ENCODE peak calls at places on chromosome 7, in ten cellular contexts. M is MM.1S; P is adipocyte; T is neuronal stem cell; Y is heart right ventricle; V is astrocyte; G is small intestine; C is HCT116; Z is psoas muscle; I is CD8-positive, alpha-beta memory T cell. W is an unnamed sample. For H3K27me3, the result is how much of the 10 kb centered on the place peaks cover.

GRCh38 chr7:91264083-91264923 is at the start of gene FZD1:
- DNase-seq in I (no peak), C (peak), V (peak), G (peak), Z (peak), T (peak), M (peak), Y (peak), P (peak), W (peak)

GRCh38 chr7:7829667-7830066 is 111.3 kb upstream of the RPA3 start:
- DNase-seq in Z (no peak), M (no peak), Y (no peak), C (no peak), G (peak), P (no peak), I (no peak), V (no peak), T (no peak), W (no peak)

GRCh38 chr7:81079736-81080135 is 160.9 kb upstream of the SEMA3C start:
- DNase-seq in Z (no peak), C (no peak), T (no peak), V (no peak), I (no peak), M (no peak), Y (no peak), G (no peak), P (no peak), W (no peak)

GRCh38 chr7:77413861-77414424 is 2.2 kb downstream of the GSAP start:
- DNase-seq in P (peak), C (no peak), I (no peak), V (peak), T (no peak), G (no peak), Y (no peak), M (no peak), Z (no peak), W (no peak)

GRCh38 chr7:159014297-159015062 is 130.2 kb downstream of the VIPR2 start:
- DNase-seq in G (no peak), T (no peak), I (no peak), V (no peak), C (no peak), M (no peak), Y (no peak), Z (no peak), P (no peak), W (no peak)

GRCh38 chr7:142557971-142558582 is 191.2 kb upstream of the PRSS1 start:
- DNase-seq in P (peak), T (peak), V (no peak), Z (peak), I (peak), G (peak), C (peak), Y (no peak), M (peak), W (peak)

GRCh38 chr7:116249969-116250553 is 39.7 kb downstream of the TES start:
- DNase-seq in V (peak), T (no peak), I (no peak), Y (no peak), P (peak), Z (no peak), G (peak), C (peak), M (peak), W (peak)

GRCh38 chr7:127809285-127809702 is 157.3 kb downstream of the SND1 start:
- DNase-seq in G (no peak), I (no peak), P (peak), Z (peak), Y (no peak), V (peak), T (no peak), M (no peak), C (no peak), W (no peak)

GRCh38 chr7:123712619-123713018 is 36.2 kb downstream of the WASL start:
- DNase-seq in M (no peak), P (peak), I (no peak), T (no peak), V (peak), Z (no peak), Y (no peak), G (no peak), C (no peak), W (no peak)

GRCh38 chr7:18020138-18020715 is 7.4 kb downstream of the PRPS1L1 start:
- DNase-seq in C (no peak), I (no peak), T (no peak), Z (no peak), Y (no peak), M (no peak), P (no peak), G (peak), V (no peak), W (no peak)

GRCh38 chr7:90455163-90456030 is 14.0 kb upstream of the PTTG1IP2 start:
- DNase-seq in I (no peak), Y (peak), T (peak), V (peak), M (peak), P (peak), G (peak), Z (no peak), C (peak), W (no peak)

GRCh38 chr7:1749864-1750466 is 79.9 kb downstream of the ELFN1 start:
- DNase-seq in C (no peak), T (no peak), I (no peak), Z (no peak), M (no peak), V (no peak), Y (peak), G (no peak), P (no peak), W (peak)

GRCh38 chr7:99102809-99103690 is 40.9 kb downstream of the SMURF1 start:
- DNase-seq in Z (no peak), I (no peak), M (no peak), Y (no peak), C (no peak), P (peak), G (no peak), V (peak), T (no peak), W (peak)

GRCh38 chr7:91112902-91113321 is 151.3 kb upstream of the FZD1 start:
- DNase-seq in C (no peak), M (no peak), G (no peak), V (peak), Y (no peak), T (no peak), Z (no peak), I (no peak), P (peak), W (peak)

GRCh38 chr7:129501760-129502707 is at the start of gene SMKR1:
- DNase-seq in M (peak), T (peak), G (peak), I (peak), Y (peak), P (peak), Z (peak), V (peak), C (peak), W (peak)

GRCh38 chr7:121020652-121021051 is 32.1 kb downstream of the CPED1 start:
- DNase-seq in Y (no peak), V (peak), G (no peak), T (no peak), M (no peak), Z (no peak), C (no peak), P (peak), I (no peak), W (no peak)

GRCh38 chr7:148095066-148095465 is 495.5 kb upstream of the C7orf33 start:
- DNase-seq in C (no peak), G (no peak), Z (no peak), Y (no peak), V (no peak), P (no peak), M (no peak), T (no peak), I (no peak), W (peak)

GRCh38 chr7:23759556-23760391 is 49.8 kb downstream of the STK31 start:
- DNase-seq in P (no peak), Z (no peak), M (no peak), T (no peak), I (no peak), Y (no peak), G (peak), V (peak), C (peak), W (peak)

GRCh38 chr7:29946428-29947186 is 43.0 kb downstream of the SCRN1 start:
- DNase-seq in V (peak), Z (no peak), P (peak), M (no peak), Y (peak), G (peak), I (no peak), T (no peak), C (peak), W (peak)

GRCh38 chr7:92563345-92563744 is 26.8 kb downstream of the FAM133B start:
- DNase-seq in Y (no peak), I (no peak), T (peak), V (no peak), P (no peak), Z (no peak), G (no peak), C (no peak), M (no peak), W (no peak)

GRCh38 chr7:115984105-115984504 is 46.5 kb downstream of the TFEC start:
- DNase-seq in V (peak), C (no peak), M (no peak), Z (no peak), G (no peak), I (no peak), P (peak), Y (no peak), T (no peak), W (no peak)

GRCh38 chr7:154748387-154748786 is 254.5 kb downstream of the PAXIP1 start:
- DNase-seq in G (no peak), V (no peak), P (no peak), I (no peak), C (no peak), M (no peak), Y (no peak), T (no peak), Z (no peak), W (no peak)
- H3K4me3 ChIP-seq in G (no peak), V (no peak), P (no peak), I (no peak), C (no peak), M (no peak), Y (no peak), T (no peak), Z (no peak), W (no peak)

GRCh38 chr7:25549315-25549933 is 321.1 kb upstream of the NPVF start:
- DNase-seq in M (no peak), T (no peak), G (peak), C (no peak), Y (no peak), P (no peak), V (no peak), I (no peak), Z (no peak), W (no peak)
- H3K27me3 ChIP-seq in M (under half), T (under half), G (under half), C (half or more), Y (under half), P (under half), V (under half), I (under half), Z (under half), W (under half)

DNA sequence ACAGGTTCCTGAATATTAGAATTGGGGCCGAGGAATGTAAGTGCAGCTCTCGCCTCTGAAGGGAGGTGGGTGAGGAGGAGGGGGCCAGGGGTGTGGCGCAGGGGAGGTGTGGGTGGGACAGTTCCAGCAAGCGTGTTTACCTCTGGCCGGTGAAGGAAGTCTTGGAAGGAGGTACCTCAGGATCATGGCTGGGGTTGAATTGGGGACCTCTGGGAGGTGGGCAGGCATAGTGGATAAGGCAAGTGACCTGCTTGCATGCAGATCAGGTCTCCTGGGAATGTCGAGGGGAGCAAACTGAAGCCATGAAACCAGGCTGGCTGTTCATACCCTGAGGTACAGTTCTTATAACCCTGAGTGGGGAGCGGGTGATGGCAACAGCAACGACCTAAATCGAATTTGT is 2.0 kb downstream of the ZNF775 start:
- DNase-seq in M (no peak), C (no peak), P (no peak), Z (no peak), V (no peak), G (no peak), Y (no peak), T (no peak), I (no peak), W (no peak)
- H3K4me3 ChIP-seq in M (peak), C (no peak), P (no peak), Z (no peak), V (no peak), G (no peak), Y (no peak), T (no peak), I (no peak), W (no peak)

DNA sequence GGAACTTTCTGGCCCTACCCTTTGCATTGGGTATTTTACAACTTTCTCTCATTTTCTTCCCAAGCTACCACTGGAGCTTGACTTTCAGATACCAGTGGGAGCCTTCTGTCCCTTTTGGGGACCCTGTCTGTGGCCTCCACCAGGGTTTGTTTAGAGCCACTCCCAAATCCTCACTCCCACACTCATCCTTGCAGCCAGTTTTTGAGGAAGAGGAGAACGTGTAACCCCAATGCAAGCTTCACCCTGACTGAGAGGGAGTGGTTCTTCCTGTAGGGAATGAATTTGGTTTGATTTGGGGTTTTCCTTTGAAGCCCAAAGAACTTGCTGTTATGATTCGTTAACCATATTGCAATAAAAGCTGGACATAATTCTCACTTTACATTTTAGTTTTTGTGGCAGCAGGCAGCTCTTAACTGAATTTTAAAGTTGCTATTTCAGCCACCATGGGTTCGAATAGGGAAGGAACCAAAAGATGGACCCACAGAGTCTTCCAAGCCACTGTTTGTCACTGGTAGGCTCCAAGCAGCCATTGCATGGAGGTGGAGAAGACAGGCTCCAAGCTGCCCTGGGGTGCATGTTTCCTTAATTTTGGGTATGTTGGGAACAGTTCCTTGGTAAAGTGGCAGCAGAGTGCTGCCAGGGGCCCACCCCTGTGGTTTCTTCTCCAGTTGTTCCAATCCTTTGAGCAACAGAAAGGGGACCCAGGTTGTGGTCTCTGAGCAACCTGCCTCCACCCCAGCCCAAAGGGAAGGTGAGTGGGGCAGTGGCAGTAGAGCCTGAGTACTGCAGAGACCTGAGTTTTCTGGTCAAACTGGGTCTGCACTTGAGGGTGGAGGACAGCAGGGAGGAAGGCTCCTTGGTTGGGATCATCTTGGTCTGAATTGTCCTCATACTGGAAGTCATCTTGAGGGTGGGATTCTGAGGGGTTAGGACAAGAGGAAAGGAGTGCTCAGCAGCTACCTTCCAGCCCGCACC is 5.1 kb downstream of the EVX1 start:
- DNase-seq in Z (no peak), Y (no peak), P (no peak), G (no peak), V (no peak), I (no peak), M (no peak), C (no peak), T (no peak), W (no peak)
- H3K27me3 ChIP-seq in Z (half or more), Y (half or more), P (half or more), G (half or more), V (half or more), I (half or more), M (under half), C (under half), T (half or more), W (under half)

GRCh38 chr7:47326220-47326619 is 255.7 kb downstream of the TNS3 start:
- DNase-seq in G (peak), Y (no peak), V (peak), P (peak), I (no peak), M (no peak), Z (no peak), C (no peak), T (no peak), W (peak)
- H3K4me3 ChIP-seq in G (no peak), Y (no peak), V (peak), P (no peak), I (no peak), M (no peak), Z (no peak), C (no peak), T (no peak), W (no peak)

GRCh38 chr7:67595421-67595820 is 598.8 kb downstream of the TYW1 start:
- DNase-seq in Z (no peak), P (no peak), C (no peak), T (no peak), G (no peak), Y (no peak), M (no peak), V (no peak), I (no peak), W (no peak)

GRCh38 chr7:67602246-67602645 is 605.6 kb downstream of the TYW1 start:
- DNase-seq in G (no peak), M (no peak), V (no peak), Y (no peak), C (no peak), I (no peak), Z (no peak), T (no peak), P (no peak), W (no peak)

GRCh38 chr7:67593807-67594206 is 597.2 kb downstream of the TYW1 start:
- DNase-seq in C (no peak), G (no peak), Z (no peak), Y (no peak), I (no peak), P (no peak), T (no peak), M (no peak), V (no peak), W (no peak)

GRCh38 chr7:67598469-67598868 is 601.8 kb downstream of the TYW1 start:
- DNase-seq in T (no peak), P (no peak), G (no peak), V (no peak), M (no peak), I (no peak), Z (no peak), Y (no peak), C (no peak), W (no peak)
- H3K27me3 ChIP-seq in T (under half), P (under half), G (under half), V (under half), M (under half), I (under half), Z (under half), Y (under half), C (under half), W (under half)

GRCh38 chr7:16926861-16927260 is 45.1 kb upstream of the AGR3 start:
- DNase-seq in C (no peak), T (no peak), Z (no peak), V (no peak), M (no peak), G (no peak), Y (no peak), I (no peak), P (no peak), W (no peak)

GRCh38 chr7:16923019-16923418 is 41.2 kb upstream of the AGR3 start:
- DNase-seq in G (no peak), Z (no peak), Y (no peak), I (no peak), P (no peak), V (no peak), T (no peak), M (no peak), C (no peak), W (no peak)

GRCh38 chr7:16925609-16926008 is 43.8 kb upstream of the AGR3 start:
- DNase-seq in P (no peak), Y (no peak), Z (no peak), G (no peak), T (no peak), I (no peak), M (no peak), C (no peak), V (no peak), W (no peak)

GRCh38 chr7:16929146-16929762 is 47.5 kb upstream of the AGR3 start:
- DNase-seq in Z (no peak), I (no peak), G (no peak), V (no peak), Y (no peak), T (no peak), M (peak), C (no peak), P (no peak), W (no peak)

DNA sequence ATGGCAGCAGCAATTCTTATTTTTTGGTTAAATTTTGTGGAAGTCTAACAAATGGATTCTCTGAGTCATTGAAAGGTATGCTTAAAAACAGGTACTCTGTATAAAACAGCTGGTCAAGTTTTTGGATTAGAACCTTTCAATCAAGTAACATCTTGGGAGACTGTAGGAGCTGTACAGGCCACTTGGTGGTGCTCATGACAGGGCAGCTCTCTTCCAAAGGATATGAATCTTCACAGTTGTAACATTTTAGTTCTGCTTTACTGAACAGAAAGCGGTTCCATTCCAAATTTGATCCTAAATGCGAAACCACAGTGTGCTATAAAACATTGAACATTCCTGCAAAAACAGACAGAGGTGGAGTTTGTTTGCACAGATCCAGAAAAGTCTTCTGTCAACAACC is 44.5 kb upstream of the AGR3 start:
- DNase-seq in C (peak), T (no peak), I (no peak), Z (no peak), Y (peak), M (peak), P (peak), G (peak), V (peak), W (peak)
- H3K4me3 ChIP-seq in C (no peak), T (no peak), I (no peak), Z (no peak), Y (no peak), M (no peak), P (no peak), G (no peak), V (no peak), W (no peak)

GRCh38 chr7:27244488-27245123 is 2.0 kb downstream of the EVX1 start:
- DNase-seq in Z (no peak), C (no peak), V (no peak), P (no peak), G (no peak), M (no peak), Y (no peak), I (no peak), T (no peak), W (no peak)

GRCh38 chr7:27248427-27248806 is 5.8 kb downstream of the EVX1 start:
- DNase-seq in Z (no peak), C (no peak), M (no peak), I (no peak), P (no peak), V (no peak), Y (no peak), G (no peak), T (no peak), W (peak)

GRCh38 chr7:27245124-27245797 is 2.7 kb downstream of the EVX1 start:
- DNase-seq in Y (no peak), M (no peak), G (no peak), P (no peak), Z (no peak), V (no peak), I (no peak), T (no peak), C (no peak), W (no peak)

GRCh38 chr7:27247000-27247399 is 4.4 kb downstream of the EVX1 start:
- DNase-seq in P (no peak), T (no peak), G (no peak), Z (no peak), V (no peak), I (no peak), C (no peak), M (no peak), Y (no peak), W (no peak)

GRCh38 chr7:27245798-27246691 is 3.4 kb downstream of the EVX1 start:
- DNase-seq in M (no peak), I (no peak), V (no peak), C (no peak), Y (no peak), T (no peak), G (no peak), Z (no peak), P (no peak), W (no peak)
- H3K27me3 ChIP-seq in M (half or more), I (half or more), V (half or more), C (under half), Y (half or more), T (half or more), G (half or more), Z (half or more), P (half or more), W (under half)

GRCh38 chr7:106775552-106775936 is 89.5 kb upstream of the PIK3CG start:
- DNase-seq in P (peak), V (peak), G (no peak), C (peak), Y (no peak), T (no peak), Z (no peak), M (no peak), I (no peak), W (peak)
- H3K4me3 ChIP-seq in P (peak), V (peak), G (no peak), C (peak), Y (no peak), T (no peak), Z (no peak), M (no peak), I (no peak), W (no peak)